ENCODE peak calls at places on chromosomes 11 and 22, in six cellular contexts. V, B, T, U, P and K are unnamed samples.

GRCh38 chr11:69515271-69516245 is 34.1 kb downstream of the LINC01488 start:
- DNase-seq in V (no peak), B (no peak), T (no peak), U (no peak), P (no peak), K (no peak)

GRCh38 chr11:81007046-81007445 is 1566.2 kb upstream of the TENM4 start:
- DNase-seq in V (no peak), B (peak; percentile 10), T (no peak), U (no peak), P (no peak), K (peak; percentile 0)

GRCh38 chr11:10930224-10930960 is 72.5 kb upstream of the ZBED5 start:
- DNase-seq in V (no peak), B (no peak), T (no peak), U (peak; percentile 40), P (no peak), K (peak; percentile 36)

GRCh38 chr11:88169481-88169880 is 5.8 kb downstream of the RAB38 start:
- DNase-seq in V (no peak), B (no peak), T (no peak), U (no peak), P (no peak), K (no peak)

GRCh38 chr11:86116386-86116726 is 47.5 kb upstream of the PICALM start:
- DNase-seq in V (no peak), B (peak; percentile 64), T (no peak), U (peak; percentile 91), P (no peak), K (peak; percentile 25)

GRCh38 chr11:73818838-73819237 is 31.2 kb downstream of the MRPL48 start:
- DNase-seq in V (no peak), B (peak; percentile 43), T (no peak), U (peak; percentile 52), P (no peak), K (peak; percentile 6)

GRCh38 chr22:17734197-17734596 is 40.1 kb downstream of the BID start:
- DNase-seq in V (no peak), B (peak; percentile 46), T (no peak), U (peak; percentile 77), P (no peak), K (peak; percentile 77)

GRCh38 chr11:66017354-66017753 is 5.5 kb downstream of the CST6 start:
- DNase-seq in V (no peak), B (no peak), T (peak; percentile 54), U (no peak), P (no peak), K (no peak)

GRCh38 chr22:47966316-47966715 is 1203.9 kb downstream of the TBC1D22A start:
- DNase-seq in V (no peak), B (no peak), T (no peak), U (no peak), P (no peak), K (no peak)

GRCh38 chr11:58919980-58920379 is 19.3 kb upstream of the GLYATL1 start:
- DNase-seq in V (no peak), B (no peak), T (no peak), U (no peak), P (no peak), K (no peak)

GRCh38 chr22:46367707-46368191 is 32.2 kb downstream of the TRMU start:
- DNase-seq in V (no peak), B (peak; percentile 92), T (peak; percentile 86), U (peak; percentile 65), P (no peak), K (peak; percentile 74)

GRCh38 chr11:67504023-67504949 is 877 bp downstream of the PITPNM1 start:
- DNase-seq in V (no peak), B (peak; percentile 71), T (peak; percentile 83), U (peak; percentile 60), P (no peak), K (peak; percentile 24)

GRCh38 chr11:65571940-65572339 is 398 bp upstream of the FAM89B start:
- DNase-seq in V (no peak), B (no peak), T (no peak), U (peak; percentile 72), P (no peak), K (peak; percentile 70)